ENCODE peak calls at places on chromosomes 5 and 9, in ten cellular contexts. G, I, U, K, P, L, S, R, W and B are unnamed samples.

GRCh38 chr9:116232425-116233159 is 79.0 kb downstream of the PAPPA start:
- DNase-seq in P (peak), K (no peak), I (peak), R (no peak), L (peak), W (no peak), S (no peak), G (peak), U (no peak), B (no peak)

GRCh38 chr9:36866840-36867239 is 167.2 kb downstream of the PAX5 start:
- DNase-seq in K (no peak), S (peak), P (no peak), L (no peak), G (no peak), I (no peak), W (no peak), U (no peak), R (no peak), B (no peak)

GRCh38 chr5:51392689-51393199 is 9.5 kb downstream of the ISL1 start:
- DNase-seq in U (no peak), R (no peak), G (no peak), K (no peak), W (no peak), I (no peak), L (no peak), P (no peak), S (peak), B (no peak)

GRCh38 chr9:68733021-68733405 is 28.0 kb downstream of the PIP5K1B start:
- DNase-seq in U (no peak), G (no peak), S (no peak), R (no peak), K (no peak), P (no peak), I (no peak), W (no peak), L (no peak), B (no peak)

GRCh38 chr5:29697786-29698414 is 1495.6 kb upstream of the CDH6 start:
- DNase-seq in K (no peak), W (no peak), P (peak), R (no peak), G (no peak), S (peak), L (no peak), I (no peak), U (no peak), B (no peak)

GRCh38 chr9:33415152-33416038 is 13.0 kb upstream of the AQP7 start:
- DNase-seq in S (peak), I (peak), L (no peak), K (peak), W (peak), U (no peak), G (no peak), P (peak), R (peak), B (peak)

GRCh38 chr5:98603456-98603855 is 170.0 kb upstream of the RGMB start:
- DNase-seq in G (no peak), K (no peak), L (no peak), U (no peak), I (no peak), W (no peak), R (no peak), P (no peak), S (no peak), B (no peak)

GRCh38 chr9:69582544-69583297 is 89.5 kb downstream of the APBA1 start:
- DNase-seq in L (no peak), S (peak), K (no peak), I (no peak), R (no peak), G (peak), P (peak), U (no peak), W (peak), B (peak)

GRCh38 chr5:42767491-42768105 is 11.0 kb downstream of the CCDC152 start:
- DNase-seq in L (no peak), R (no peak), G (no peak), U (no peak), W (no peak), P (peak), I (peak), K (peak), S (no peak), B (no peak)

DNA sequence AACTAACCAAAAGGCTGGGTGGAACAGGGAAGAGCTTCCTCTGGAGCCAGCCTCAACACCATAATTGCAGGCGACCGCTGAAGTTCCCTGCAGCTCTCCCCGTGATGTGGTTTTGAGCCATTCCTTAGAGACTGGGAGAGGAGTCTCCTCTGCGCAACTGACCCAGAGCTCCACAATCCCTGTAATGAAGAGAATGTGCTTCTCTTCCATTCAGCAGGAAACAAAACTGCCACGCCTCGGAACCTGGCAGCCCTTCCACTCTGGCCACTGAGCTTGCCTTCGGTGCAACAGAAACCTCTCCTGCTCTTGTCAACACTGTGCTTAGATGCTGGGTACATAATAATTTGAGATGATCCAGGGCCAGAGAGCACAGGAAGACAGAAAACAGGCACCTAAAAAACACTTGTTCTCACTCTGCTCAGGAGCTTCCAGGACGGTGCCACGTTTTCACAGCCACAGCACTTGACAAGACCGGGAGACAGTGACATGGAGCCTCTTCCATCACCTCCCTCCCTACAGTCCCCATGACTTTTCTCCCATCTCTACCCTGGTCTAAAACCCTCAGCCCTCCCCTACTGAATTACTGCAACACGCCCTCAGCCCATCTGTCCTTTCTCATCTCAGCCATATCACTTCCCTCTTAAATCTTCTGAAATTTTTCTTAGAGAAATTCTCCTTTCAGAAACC is 126.1 kb downstream of the MYO10 start:
- DNase-seq in W (no peak), U (peak), G (no peak), S (no peak), I (peak), R (peak), P (no peak), K (no peak), L (peak), B (no peak)
- H3K27ac ChIP-seq in W (peak), U (peak), G (peak), S (no peak), I (peak), R (no peak), P (no peak), K (no peak), L (peak), B (no peak)

GRCh38 chr5:17219006-17219422 is 1.6 kb downstream of the BASP1 start:
- DNase-seq in G (no peak), R (peak), S (peak), K (peak), I (no peak), P (peak), L (no peak), W (no peak), U (no peak), B (no peak)
- H3K4me3 ChIP-seq in G (peak), R (peak), S (peak), K (peak), I (peak), P (peak), L (peak), W (peak), U (peak), B (peak)

GRCh38 chr5:3709058-3709723 is 113.6 kb downstream of the IRX1 start:
- DNase-seq in L (no peak), W (no peak), R (no peak), U (no peak), S (peak), G (no peak), I (no peak), K (no peak), P (no peak), B (no peak)
- H3K27ac ChIP-seq in L (no peak), W (no peak), R (no peak), U (no peak), S (no peak), G (no peak), I (no peak), K (no peak), P (no peak), B (no peak)

GRCh38 chr5:131396015-131396414 is 132.2 kb downstream of the CDC42SE2 start:
- DNase-seq in W (no peak), I (no peak), L (no peak), K (no peak), U (no peak), R (no peak), P (no peak), S (no peak), G (no peak), B (no peak)
- H3K4me3 ChIP-seq in W (no peak), I (no peak), L (no peak), K (no peak), U (no peak), R (no peak), P (no peak), S (no peak), G (no peak), B (no peak)

GRCh38 chr5:149133795-149134777 is 7.2 kb upstream of the ABLIM3 start:
- DNase-seq in K (no peak), L (peak), S (no peak), I (peak), R (no peak), W (peak), P (peak), G (no peak), U (no peak), B (peak)
- H3K27ac ChIP-seq in K (no peak), L (peak), S (no peak), I (peak), R (no peak), W (peak), P (peak), G (peak), U (peak), B (peak)

GRCh38 chr5:118614701-118615475 is 373.5 kb downstream of the DTWD2 start:
- DNase-seq in G (no peak), S (no peak), U (no peak), W (no peak), K (no peak), R (no peak), I (peak), P (no peak), L (no peak), B (no peak)
- H3K4me3 ChIP-seq in G (no peak), S (no peak), U (no peak), W (no peak), K (no peak), R (no peak), I (no peak), P (no peak), L (no peak), B (no peak)

GRCh38 chr9:136208675-136209074 is 3.7 kb upstream of the LHX3 start:
- DNase-seq in P (no peak), L (no peak), I (no peak), G (no peak), R (no peak), S (no peak), W (no peak), K (no peak), U (no peak), B (no peak)
- H3K27ac ChIP-seq in P (no peak), L (no peak), I (no peak), G (no peak), R (no peak), S (no peak), W (no peak), K (no peak), U (no peak), B (no peak)